ENCODE peak calls at places on chromosomes 12 and 14, in six cellular contexts. F is tibial artery, G is heart right ventricle, U is upper lobe of right lung, J is brain microvascular endothelial cell, P is breast epithelium. M is an unnamed sample. For H3K27me3, the result is how much of the 10 kb centered on the place peaks cover.

GRCh38 chr14:103711516-103712431 is 3.5 kb downstream of the XRCC3 start:
- DNase-seq in G (peak), F (peak), P (peak), U (peak), J (no peak), M (peak)

GRCh38 chr12:123231931-123232330 is 1.0 kb downstream of the MPHOSPH9 start:
- DNase-seq in U (no peak), F (no peak), J (no peak), P (no peak), G (no peak), M (no peak)

GRCh38 chr12:108850854-108851573 is 6.4 kb downstream of the SSH1 start:
- DNase-seq in U (no peak), P (no peak), F (peak), G (peak), J (peak), M (no peak)

GRCh38 chr14:105904379-105904778 is 378.0 kb downstream of the TMEM121 start:
- DNase-seq in P (no peak), F (no peak), J (no peak), U (no peak), G (no peak), M (no peak)

GRCh38 chr12:51209259-51209658 is 8.6 kb downstream of the POU6F1 start:
- DNase-seq in G (no peak), P (no peak), F (no peak), U (no peak), J (no peak), M (no peak)

GRCh38 chr12:105706973-105707334 is 376.5 kb downstream of the C12orf75 start:
- DNase-seq in J (no peak), G (no peak), P (no peak), U (no peak), F (no peak), M (no peak)

GRCh38 chr12:82182601-82183000 is 175.6 kb downstream of the CCDC59 start:
- DNase-seq in J (peak), F (no peak), U (no peak), G (no peak), P (no peak), M (no peak)

GRCh38 chr14:81516941-81517797 is 16.5 kb downstream of the SEL1L start:
- DNase-seq in P (no peak), J (peak), G (no peak), U (no peak), F (no peak), M (no peak)

GRCh38 chr14:37889087-37889486 is 293.7 kb downstream of the TTC6 start:
- DNase-seq in F (no peak), J (no peak), G (no peak), P (no peak), U (no peak), M (no peak)

GRCh38 chr12:93502802-93503623 is 35.7 kb downstream of the MRPL42 start:
- DNase-seq in G (no peak), J (peak), P (no peak), F (no peak), U (no peak), M (peak)

GRCh38 chr12:19712041-19712440 is 272.7 kb downstream of the AEBP2 start:
- DNase-seq in F (no peak), P (no peak), J (peak), G (no peak), U (no peak), M (no peak)

GRCh38 chr12:10753066-10753465 is 29.9 kb upstream of the YBX3 start:
- DNase-seq in U (no peak), G (no peak), F (no peak), P (peak), J (peak), M (no peak)

GRCh38 chr12:121299662-121300061 is 3.2 kb upstream of the CAMKK2 start:
- DNase-seq in U (no peak), G (no peak), J (no peak), F (no peak), P (no peak), M (no peak)

GRCh38 chr14:98859301-98859700 is 412.7 kb downstream of the BCL11B start:
- DNase-seq in G (no peak), U (no peak), F (no peak), P (no peak), J (no peak), M (no peak)

GRCh38 chr12:100652488-100652887 is 79.0 kb downstream of the GAS2L3 start:
- DNase-seq in F (no peak), G (no peak), U (no peak), P (no peak), J (no peak), M (no peak)

GRCh38 chr12:128079476-128079875 is 187.5 kb upstream of the TMEM132C start:
- DNase-seq in U (no peak), J (no peak), G (no peak), P (no peak), F (no peak), M (no peak)

GRCh38 chr12:12992418-12993175 is 7.5 kb downstream of the HEBP1 start:
- DNase-seq in U (peak), F (peak), P (no peak), J (peak), G (no peak), M (no peak)

GRCh38 chr12:31339831-31340622 is 14.1 kb upstream of the SINHCAF start:
- DNase-seq in J (no peak), U (no peak), F (no peak), G (no peak), P (no peak), M (no peak)

GRCh38 chr12:18895946-18896345 is 158.0 kb downstream of the CAPZA3 start:
- DNase-seq in G (peak), U (no peak), F (no peak), P (no peak), J (no peak), M (no peak)

GRCh38 chr12:89138048-89138852 is 214.1 kb downstream of the DUSP6 start:
- DNase-seq in J (no peak), F (no peak), G (no peak), P (no peak), U (no peak), M (no peak)
- H3K27ac ChIP-seq in J (no peak), F (no peak), G (no peak), P (no peak), U (no peak), M (no peak)

GRCh38 chr14:104798300-104799238 is 2.3 kb upstream of the ZBTB42 start:
- DNase-seq in U (no peak), P (no peak), J (no peak), G (no peak), F (no peak), M (no peak)

GRCh38 chr14:104799239-104799599 is 1.7 kb upstream of the ZBTB42 start:
- DNase-seq in P (no peak), J (no peak), U (no peak), G (no peak), F (no peak), M (no peak)

GRCh38 chr14:104800600-104801283 is at the start of gene ZBTB42:
- DNase-seq in U (peak), G (no peak), J (peak), F (peak), P (peak), M (no peak)

GRCh38 chr14:104801284-104802119 is 601 bp downstream of the ZBTB42 start:
- DNase-seq in F (no peak), J (no peak), G (no peak), P (no peak), U (no peak), M (no peak)

DNA sequence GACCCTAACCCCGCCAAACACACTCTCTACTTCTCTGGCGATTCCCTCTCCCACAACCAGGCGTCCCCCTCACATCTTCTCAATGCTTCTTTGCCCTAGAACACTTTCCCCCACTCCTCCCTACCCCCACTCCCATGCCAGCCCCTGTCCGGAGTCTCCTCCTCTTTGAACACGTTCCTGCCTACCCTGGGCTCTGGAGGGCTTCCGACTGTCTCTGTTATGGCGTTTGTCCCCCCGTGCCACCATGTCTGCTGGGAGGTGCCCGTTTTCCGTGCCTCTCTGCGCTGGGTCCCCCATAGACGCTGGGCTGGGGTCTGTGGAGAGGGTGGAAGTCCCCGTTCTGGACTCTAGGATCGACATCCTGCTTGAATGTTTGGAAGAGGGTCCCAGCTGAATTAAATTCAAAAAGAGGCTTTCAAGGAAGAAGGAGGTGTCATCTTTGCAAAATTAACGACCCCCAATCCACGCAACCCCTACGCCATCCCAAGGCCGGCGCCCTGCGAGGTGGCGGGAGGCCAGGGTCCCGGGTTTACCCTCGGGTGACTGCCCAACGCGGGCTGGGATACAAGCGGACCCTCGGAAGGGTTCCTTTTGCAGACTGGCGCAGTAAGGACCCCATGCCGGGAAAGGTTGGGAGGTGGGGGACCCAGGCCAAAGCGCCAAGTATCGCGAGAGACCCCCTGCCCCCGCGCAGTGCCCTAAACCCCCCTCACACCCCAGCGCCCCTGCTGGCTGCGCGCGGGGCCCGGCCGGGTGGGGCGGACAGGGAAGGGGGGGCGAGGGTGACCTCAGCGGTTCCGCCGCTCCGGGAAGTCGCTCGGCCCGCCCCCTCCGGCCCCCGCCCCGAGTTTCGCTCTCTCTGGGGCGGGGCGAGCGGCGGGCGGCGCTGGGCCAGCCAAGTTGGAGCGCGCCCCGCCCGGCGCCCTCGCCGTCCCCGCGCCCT is 973 bp upstream of the ZBTB42 start:
- DNase-seq in J (peak), G (peak), P (peak), F (peak), U (peak), M (no peak)
- TF ChIP-seq CTCF in J (peak), G (peak), P (peak), F (peak), U (peak), M (no peak)

GRCh38 chr12:46835785-46836184 is 10.0 kb upstream of the SLC38A4 start:
- DNase-seq in F (no peak), G (no peak), P (no peak), U (no peak), J (no peak), M (no peak)

GRCh38 chr12:46832084-46832704 is 6.4 kb upstream of the SLC38A4 start:
- DNase-seq in U (no peak), J (no peak), P (no peak), F (no peak), G (no peak), M (no peak)

GRCh38 chr12:46825526-46826414 is at the start of gene SLC38A4:
- DNase-seq in G (peak), P (no peak), J (no peak), F (no peak), U (no peak), M (no peak)

GRCh38 chr12:46830731-46831334 is 5.0 kb upstream of the SLC38A4 start:
- DNase-seq in J (no peak), P (no peak), F (no peak), U (no peak), G (peak), M (no peak)

GRCh38 chr12:46831335-46832083 is 5.7 kb upstream of the SLC38A4 start:
- DNase-seq in G (peak), F (no peak), J (no peak), P (no peak), U (peak), M (no peak)
- H3K27me3 ChIP-seq in G (half or more), F (under half), J (under half), P (under half), U (half or more), M (under half)

DNA sequence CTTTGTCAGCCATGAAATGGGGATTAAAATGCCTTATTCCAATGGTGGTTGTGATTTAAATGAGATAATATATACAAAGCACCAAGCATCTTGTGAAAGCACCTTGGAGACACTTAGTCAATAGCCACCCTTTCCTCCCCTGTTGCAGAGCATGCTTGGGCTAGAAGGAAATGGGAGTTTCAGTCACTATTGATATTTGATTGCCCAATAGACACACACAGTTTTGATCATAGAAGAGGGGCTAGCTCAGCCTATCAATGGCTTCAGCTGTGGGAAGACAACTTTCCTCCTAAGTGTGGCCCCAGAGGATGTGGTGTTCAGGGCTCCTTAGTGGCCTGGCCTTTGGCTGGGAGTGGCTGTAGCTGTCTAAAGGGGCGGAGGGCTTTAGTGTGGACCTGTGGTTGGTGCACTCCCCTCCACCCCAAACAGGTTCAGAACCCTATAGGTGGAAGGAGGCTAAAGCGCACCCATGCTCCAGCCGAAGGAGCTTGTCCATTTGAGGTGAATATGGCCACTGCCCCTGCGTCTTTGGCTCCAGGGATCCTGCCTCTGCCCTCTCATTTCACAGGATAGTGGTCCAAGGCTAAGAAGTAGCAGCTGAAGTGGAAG is 132.3 kb downstream of the TMEM30B start:
- DNase-seq in F (no peak), J (no peak), G (no peak), P (no peak), U (no peak), M (no peak)
- H3K27ac ChIP-seq in F (peak), J (peak), G (no peak), P (peak), U (no peak), M (peak)

GRCh38 chr12:49716546-49716945 is 9.3 kb upstream of the FMNL3 start:
- DNase-seq in U (no peak), P (no peak), G (no peak), F (no peak), J (no peak), M (no peak)

GRCh38 chr12:49720214-49720613 is 13.0 kb upstream of the FMNL3 start:
- DNase-seq in J (no peak), G (no peak), F (no peak), U (no peak), P (no peak), M (no peak)
- TF ChIP-seq CTCF in J (no peak), G (no peak), F (no peak), U (no peak), P (no peak), M (no peak)